ENCODE peak calls at places on chromosomes 5 and 9, in five cellular contexts. U is activated CD4-positive, alpha-beta T cell treated with anti-CD3 and anti-CD28 coated beads, Interleukin-2, amount 10 ng/mL, durations not matched to agents 7 days and 5 days; F is effector memory CD8-positive, alpha-beta T cell; K is neural crest cell; M is Kasumi-1. N is an unnamed sample.

GRCh38 chr9:135602789-135603481 is 36.4 kb downstream of the GLT6D1 start:
- DNase-seq in U (peak), F (peak), K (peak), M (peak), N (peak)

GRCh38 chr5:97094579-97095317 is 47.7 kb downstream of the LIX1 start:
- DNase-seq in U (peak), F (no peak), K (no peak), M (no peak), N (no peak)

GRCh38 chr5:1948663-1949191 is 66.0 kb upstream of the IRX4 start:
- DNase-seq in U (no peak), F (no peak), K (no peak), M (no peak), N (no peak)

GRCh38 chr9:126979461-126979860 is 64.9 kb downstream of the RALGPS1 start:
- DNase-seq in U (no peak), F (no peak), K (no peak), M (no peak), N (no peak)

GRCh38 chr9:108680946-108681345 is 174.8 kb downstream of the ACTL7B start:
- DNase-seq in U (no peak), F (no peak), K (no peak), M (no peak), N (no peak)

GRCh38 chr9:129383415-129384088 is 205.5 kb upstream of the IER5L start:
- DNase-seq in U (peak), F (peak), K (no peak), M (peak), N (no peak)

GRCh38 chr5:89313804-89314588 is 431.0 kb upstream of the MEF2C start:
- DNase-seq in U (no peak), F (no peak), K (no peak), M (peak), N (peak)

GRCh38 chr9:70255521-70255920 is 3.3 kb upstream of the SMC5 start:
- DNase-seq in U (no peak), F (no peak), K (no peak), M (no peak), N (no peak)

GRCh38 chr9:113587471-113588031 is 124.0 kb downstream of the RGS3 start:
- DNase-seq in U (no peak), F (no peak), K (peak), M (no peak), N (peak)

GRCh38 chr5:119816055-119816454 is 186.7 kb downstream of the FAM170A start:
- DNase-seq in U (no peak), F (no peak), K (no peak), M (no peak), N (no peak)

GRCh38 chr5:147093138-147093537 is 141.7 kb upstream of the STK32A start:
- DNase-seq in U (no peak), F (no peak), K (no peak), M (no peak), N (no peak)

GRCh38 chr9:129719135-129719534 is 33.7 kb downstream of the PTGES start:
- DNase-seq in U (no peak), F (no peak), K (no peak), M (no peak), N (peak)

GRCh38 chr5:52985306-52985705 is 3.8 kb upstream of the ITGA2 start:
- DNase-seq in U (no peak), F (no peak), K (no peak), M (no peak), N (no peak)

GRCh38 chr5:135140805-135141204 is 106.8 kb upstream of the PITX1 start:
- DNase-seq in U (no peak), F (no peak), K (no peak), M (no peak), N (no peak)

GRCh38 chr9:86614871-86615849 is 260.9 kb upstream of the TUT7 start:
- DNase-seq in U (peak), F (no peak), K (peak), M (peak), N (peak)

GRCh38 chr9:135154050-135154570 is 66.6 kb downstream of the OLFM1 start:
- DNase-seq in U (no peak), F (no peak), K (no peak), M (no peak), N (no peak)

GRCh38 chr9:109250311-109250741 is 70.5 kb downstream of the EPB41L4B start:
- DNase-seq in U (no peak), F (no peak), K (no peak), M (no peak), N (no peak)

GRCh38 chr9:29129763-29130162 is 1556.5 kb upstream of the C9orf72 start:
- DNase-seq in U (no peak), F (no peak), K (no peak), M (no peak), N (no peak)

GRCh38 chr5:63111891-63112290 is 533.3 kb downstream of the LRRC70 start:
- DNase-seq in U (no peak), F (no peak), K (no peak), M (no peak), N (no peak)

GRCh38 chr5:142874537-142874936 is 104.4 kb downstream of the ARHGAP26 start:
- DNase-seq in U (no peak), F (no peak), K (no peak), M (no peak), N (no peak)

GRCh38 chr5:73443725-73444498 is 4.7 kb downstream of the FOXD1 start:
- DNase-seq in U (no peak), F (no peak), K (peak), M (no peak), N (no peak)

GRCh38 chr9:122777935-122778671 is 10.6 kb upstream of the OR5C1 start:
- DNase-seq in U (no peak), F (no peak), K (no peak), M (no peak), N (no peak)